ENCODE peak calls at places on chromosomes 6 and 20, in nine cellular contexts. One of them, this sample, is unnamed.

GRCh38 chr6:56772737-56773184 is 130.1 kb upstream of the DST start:
- DNase-seq in iPS DF 6.9: no peak
- DNase-seq in breast epithelium: no peak
- DNase-seq in right cardiac atrium: no peak
- DNase-seq in IMR-90: peak
- DNase-seq in HCT116: no peak
- DNase-seq in fibroblast of villous mesenchyme: peak
- DNase-seq in fibroblast of the aortic adventitia: peak
- DNase-seq in SK-N-SH: no peak
- DNase-seq in this sample: no peak

GRCh38 chr6:25745836-25746235 is 8.7 kb upstream of the SLC17A4 start:
- DNase-seq in fibroblast of the aortic adventitia: no peak
- DNase-seq in fibroblast of villous mesenchyme: peak
- DNase-seq in breast epithelium: no peak
- DNase-seq in HCT116: no peak
- DNase-seq in SK-N-SH: no peak
- DNase-seq in right cardiac atrium: no peak
- DNase-seq in IMR-90: no peak
- DNase-seq in iPS DF 6.9: no peak
- DNase-seq in this sample: no peak

GRCh38 chr6:48177786-48178185 is 66.8 kb upstream of the PTCHD4 start:
- DNase-seq in iPS DF 6.9: no peak
- DNase-seq in breast epithelium: no peak
- DNase-seq in SK-N-SH: no peak
- DNase-seq in IMR-90: no peak
- DNase-seq in fibroblast of villous mesenchyme: no peak
- DNase-seq in HCT116: no peak
- DNase-seq in fibroblast of the aortic adventitia: no peak
- DNase-seq in right cardiac atrium: no peak
- DNase-seq in this sample: no peak

GRCh38 chr6:100446115-100446921 is 18.4 kb downstream of the SIM1 start:
- DNase-seq in iPS DF 6.9: no peak
- DNase-seq in HCT116: no peak
- DNase-seq in IMR-90: no peak
- DNase-seq in right cardiac atrium: no peak
- DNase-seq in fibroblast of the aortic adventitia: no peak
- DNase-seq in fibroblast of villous mesenchyme: no peak
- DNase-seq in SK-N-SH: no peak
- DNase-seq in breast epithelium: no peak
- DNase-seq in this sample: no peak

GRCh38 chr6:105609375-105609991 is 206.6 kb upstream of the PREP start:
- DNase-seq in iPS DF 6.9: no peak
- DNase-seq in breast epithelium: no peak
- DNase-seq in right cardiac atrium: peak
- DNase-seq in HCT116: no peak
- DNase-seq in fibroblast of villous mesenchyme: peak
- DNase-seq in SK-N-SH: no peak
- DNase-seq in IMR-90: peak
- DNase-seq in fibroblast of the aortic adventitia: no peak
- DNase-seq in this sample: no peak

GRCh38 chr6:15343490-15344185 is 97.8 kb downstream of the JARID2 start:
- DNase-seq in IMR-90: no peak
- DNase-seq in HCT116: no peak
- DNase-seq in iPS DF 6.9: no peak
- DNase-seq in right cardiac atrium: no peak
- DNase-seq in fibroblast of the aortic adventitia: no peak
- DNase-seq in fibroblast of villous mesenchyme: peak
- DNase-seq in breast epithelium: no peak
- DNase-seq in SK-N-SH: peak
- DNase-seq in this sample: no peak

GRCh38 chr20:62305149-62305764 is 2.5 kb downstream of the ADRM1 start:
- DNase-seq in iPS DF 6.9: no peak
- DNase-seq in right cardiac atrium: peak
- DNase-seq in fibroblast of villous mesenchyme: no peak
- DNase-seq in SK-N-SH: no peak
- DNase-seq in HCT116: no peak
- DNase-seq in breast epithelium: no peak
- DNase-seq in IMR-90: no peak
- DNase-seq in fibroblast of the aortic adventitia: peak
- DNase-seq in this sample: peak

GRCh38 chr6:112956696-112957525 is 609.8 kb downstream of the RFPL4B start:
- DNase-seq in right cardiac atrium: no peak
- DNase-seq in HCT116: no peak
- DNase-seq in iPS DF 6.9: no peak
- DNase-seq in breast epithelium: no peak
- DNase-seq in fibroblast of villous mesenchyme: peak
- DNase-seq in IMR-90: peak
- DNase-seq in fibroblast of the aortic adventitia: peak
- DNase-seq in SK-N-SH: peak
- DNase-seq in this sample: no peak

GRCh38 chr20:35355372-35355771 is 56.4 kb downstream of the UQCC1 start:
- DNase-seq in HCT116: no peak
- DNase-seq in breast epithelium: no peak
- DNase-seq in fibroblast of the aortic adventitia: peak
- DNase-seq in SK-N-SH: no peak
- DNase-seq in fibroblast of villous mesenchyme: no peak
- DNase-seq in IMR-90: peak
- DNase-seq in iPS DF 6.9: no peak
- DNase-seq in right cardiac atrium: no peak
- DNase-seq in this sample: no peak

GRCh38 chr6:111738631-111739030 is 133.0 kb upstream of the TRAF3IP2 start:
- DNase-seq in fibroblast of villous mesenchyme: no peak
- DNase-seq in IMR-90: no peak
- DNase-seq in HCT116: no peak
- DNase-seq in breast epithelium: no peak
- DNase-seq in iPS DF 6.9: no peak
- DNase-seq in right cardiac atrium: no peak
- DNase-seq in SK-N-SH: no peak
- DNase-seq in fibroblast of the aortic adventitia: no peak
- DNase-seq in this sample: no peak

GRCh38 chr6:41780623-41781301 is at the start of gene PRICKLE4:
- DNase-seq in iPS DF 6.9: no peak
- DNase-seq in breast epithelium: no peak
- DNase-seq in HCT116: no peak
- DNase-seq in fibroblast of villous mesenchyme: peak
- DNase-seq in SK-N-SH: peak
- DNase-seq in IMR-90: no peak
- DNase-seq in fibroblast of the aortic adventitia: peak
- DNase-seq in right cardiac atrium: peak
- DNase-seq in this sample: no peak

GRCh38 chr6:41779336-41779735 is 364 bp downstream of the FRS3 start:
- DNase-seq in fibroblast of the aortic adventitia: no peak
- DNase-seq in right cardiac atrium: peak
- DNase-seq in HCT116: no peak
- DNase-seq in iPS DF 6.9: no peak
- DNase-seq in fibroblast of villous mesenchyme: no peak
- DNase-seq in IMR-90: no peak
- DNase-seq in breast epithelium: no peak
- DNase-seq in SK-N-SH: no peak
- DNase-seq in this sample: no peak

GRCh38 chr6:41779793-41780622 is at the start of gene FRS3:
- DNase-seq in right cardiac atrium: peak
- DNase-seq in HCT116: peak
- DNase-seq in fibroblast of the aortic adventitia: peak
- DNase-seq in iPS DF 6.9: peak
- DNase-seq in IMR-90: peak
- DNase-seq in breast epithelium: peak
- DNase-seq in fibroblast of villous mesenchyme: peak
- DNase-seq in SK-N-SH: peak
- DNase-seq in this sample: peak

GRCh38 chr6:41783106-41783780 is 2.7 kb downstream of the PRICKLE4 start:
- DNase-seq in right cardiac atrium: peak
- DNase-seq in iPS DF 6.9: no peak
- DNase-seq in breast epithelium: no peak
- DNase-seq in HCT116: no peak
- DNase-seq in fibroblast of villous mesenchyme: no peak
- DNase-seq in SK-N-SH: no peak
- DNase-seq in fibroblast of the aortic adventitia: no peak
- DNase-seq in IMR-90: no peak
- DNase-seq in this sample: no peak

GRCh38 chr6:41781302-41781711 is 725 bp downstream of the PRICKLE4 start:
- DNase-seq in fibroblast of the aortic adventitia: no peak
- DNase-seq in IMR-90: no peak
- DNase-seq in HCT116: no peak
- DNase-seq in SK-N-SH: no peak
- DNase-seq in breast epithelium: no peak
- DNase-seq in fibroblast of villous mesenchyme: no peak
- DNase-seq in iPS DF 6.9: no peak
- DNase-seq in right cardiac atrium: peak
- DNase-seq in this sample: no peak
- H3K4me3 ChIP-seq in fibroblast of the aortic adventitia: peak
- H3K4me3 ChIP-seq in IMR-90: peak
- H3K4me3 ChIP-seq in HCT116: peak
- H3K4me3 ChIP-seq in SK-N-SH: peak
- H3K4me3 ChIP-seq in breast epithelium: peak
- H3K4me3 ChIP-seq in fibroblast of villous mesenchyme: peak
- H3K4me3 ChIP-seq in iPS DF 6.9: peak
- H3K4me3 ChIP-seq in right cardiac atrium: peak
- H3K4me3 ChIP-seq in this sample: no peak

GRCh38 chr20:54477134-54477533 is 1.7 kb downstream of the DOK5 start:
- DNase-seq in fibroblast of villous mesenchyme: no peak
- DNase-seq in IMR-90: no peak
- DNase-seq in SK-N-SH: no peak
- DNase-seq in breast epithelium: no peak
- DNase-seq in iPS DF 6.9: no peak
- DNase-seq in HCT116: no peak
- DNase-seq in right cardiac atrium: no peak
- DNase-seq in fibroblast of the aortic adventitia: peak
- DNase-seq in this sample: no peak

GRCh38 chr20:54474046-54474445 is 1.3 kb upstream of the DOK5 start:
- DNase-seq in iPS DF 6.9: no peak
- DNase-seq in fibroblast of villous mesenchyme: no peak
- DNase-seq in breast epithelium: no peak
- DNase-seq in IMR-90: no peak
- DNase-seq in right cardiac atrium: no peak
- DNase-seq in HCT116: no peak
- DNase-seq in fibroblast of the aortic adventitia: no peak
- DNase-seq in SK-N-SH: no peak
- DNase-seq in this sample: no peak

GRCh38 chr20:54474866-54475265 is 527 bp upstream of the DOK5 start:
- DNase-seq in SK-N-SH: no peak
- DNase-seq in iPS DF 6.9: no peak
- DNase-seq in HCT116: no peak
- DNase-seq in fibroblast of the aortic adventitia: no peak
- DNase-seq in fibroblast of villous mesenchyme: no peak
- DNase-seq in breast epithelium: no peak
- DNase-seq in IMR-90: no peak
- DNase-seq in right cardiac atrium: no peak
- DNase-seq in this sample: no peak

GRCh38 chr20:54476336-54476928 is 1.0 kb downstream of the DOK5 start:
- DNase-seq in breast epithelium: no peak
- DNase-seq in IMR-90: no peak
- DNase-seq in fibroblast of the aortic adventitia: peak
- DNase-seq in SK-N-SH: no peak
- DNase-seq in HCT116: no peak
- DNase-seq in fibroblast of villous mesenchyme: no peak
- DNase-seq in iPS DF 6.9: no peak
- DNase-seq in right cardiac atrium: peak
- DNase-seq in this sample: no peak

GRCh38 chr20:54475334-54476287 is at the start of gene DOK5:
- DNase-seq in IMR-90: peak
- DNase-seq in breast epithelium: no peak
- DNase-seq in iPS DF 6.9: no peak
- DNase-seq in right cardiac atrium: peak
- DNase-seq in fibroblast of the aortic adventitia: peak
- DNase-seq in fibroblast of villous mesenchyme: no peak
- DNase-seq in HCT116: no peak
- DNase-seq in SK-N-SH: peak
- DNase-seq in this sample: no peak
- H3K4me3 ChIP-seq in IMR-90: peak
- H3K4me3 ChIP-seq in breast epithelium: peak
- H3K4me3 ChIP-seq in iPS DF 6.9: peak
- H3K4me3 ChIP-seq in right cardiac atrium: peak
- H3K4me3 ChIP-seq in fibroblast of the aortic adventitia: peak
- H3K4me3 ChIP-seq in fibroblast of villous mesenchyme: peak
- H3K4me3 ChIP-seq in HCT116: no peak
- H3K4me3 ChIP-seq in SK-N-SH: peak
- H3K4me3 ChIP-seq in this sample: no peak

GRCh38 chr6:92121228-92121627 is 1298.1 kb downstream of the EPHA7 start:
- DNase-seq in breast epithelium: no peak
- DNase-seq in HCT116: no peak
- DNase-seq in fibroblast of villous mesenchyme: no peak
- DNase-seq in IMR-90: no peak
- DNase-seq in right cardiac atrium: no peak
- DNase-seq in fibroblast of the aortic adventitia: no peak
- DNase-seq in iPS DF 6.9: no peak
- DNase-seq in SK-N-SH: no peak
- DNase-seq in this sample: no peak
- H3K4me3 ChIP-seq in breast epithelium: no peak
- H3K4me3 ChIP-seq in HCT116: no peak
- H3K4me3 ChIP-seq in fibroblast of villous mesenchyme: no peak
- H3K4me3 ChIP-seq in IMR-90: no peak
- H3K4me3 ChIP-seq in right cardiac atrium: no peak
- H3K4me3 ChIP-seq in fibroblast of the aortic adventitia: no peak
- H3K4me3 ChIP-seq in iPS DF 6.9: no peak
- H3K4me3 ChIP-seq in SK-N-SH: no peak
- H3K4me3 ChIP-seq in this sample: no peak

GRCh38 chr6:36336210-36336588 is 489 bp downstream of the BNIP5 start:
- DNase-seq in fibroblast of the aortic adventitia: no peak
- DNase-seq in IMR-90: no peak
- DNase-seq in SK-N-SH: no peak
- DNase-seq in iPS DF 6.9: no peak
- DNase-seq in right cardiac atrium: no peak
- DNase-seq in breast epithelium: no peak
- DNase-seq in fibroblast of villous mesenchyme: no peak
- DNase-seq in HCT116: no peak
- DNase-seq in this sample: no peak

GRCh38 chr6:36335465-36336209 is 1.1 kb downstream of the BNIP5 start:
- DNase-seq in HCT116: no peak
- DNase-seq in iPS DF 6.9: no peak
- DNase-seq in breast epithelium: no peak
- DNase-seq in fibroblast of villous mesenchyme: no peak
- DNase-seq in fibroblast of the aortic adventitia: no peak
- DNase-seq in IMR-90: no peak
- DNase-seq in SK-N-SH: no peak
- DNase-seq in right cardiac atrium: no peak
- DNase-seq in this sample: no peak

GRCh38 chr6:36334832-36335459 is 1.7 kb downstream of the BNIP5 start:
- DNase-seq in SK-N-SH: no peak
- DNase-seq in right cardiac atrium: no peak
- DNase-seq in IMR-90: no peak
- DNase-seq in fibroblast of the aortic adventitia: no peak
- DNase-seq in breast epithelium: no peak
- DNase-seq in iPS DF 6.9: no peak
- DNase-seq in HCT116: no peak
- DNase-seq in fibroblast of villous mesenchyme: no peak
- DNase-seq in this sample: no peak

GRCh38 chr6:36333889-36334288 is 2.8 kb downstream of the BNIP5 start:
- DNase-seq in IMR-90: no peak
- DNase-seq in breast epithelium: no peak
- DNase-seq in SK-N-SH: no peak
- DNase-seq in iPS DF 6.9: no peak
- DNase-seq in right cardiac atrium: no peak
- DNase-seq in HCT116: no peak
- DNase-seq in fibroblast of the aortic adventitia: peak
- DNase-seq in fibroblast of villous mesenchyme: no peak
- DNase-seq in this sample: no peak

DNA sequence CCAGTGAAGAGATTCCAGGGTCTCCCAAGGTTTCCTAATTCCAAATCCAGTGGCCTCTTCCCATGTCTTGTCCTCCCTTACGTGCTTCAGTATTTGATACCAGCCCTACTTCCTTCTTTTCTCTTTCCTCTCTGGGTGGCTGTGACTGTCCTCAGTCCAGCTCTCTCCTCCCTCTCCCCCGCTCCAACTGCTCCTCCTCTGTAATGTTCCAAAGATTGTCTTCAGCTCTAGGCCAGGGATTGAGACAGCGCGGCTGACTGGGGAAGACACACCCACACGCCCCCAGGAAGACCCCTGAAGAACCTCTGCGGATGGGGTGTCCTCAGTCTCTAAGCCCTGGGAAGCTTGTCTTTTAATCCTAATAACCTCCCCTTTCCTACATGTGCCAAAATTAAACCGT is 2.3 kb downstream of the BNIP5 start:
- DNase-seq in IMR-90: no peak
- DNase-seq in SK-N-SH: no peak
- DNase-seq in iPS DF 6.9: no peak
- DNase-seq in right cardiac atrium: no peak
- DNase-seq in HCT116: no peak
- DNase-seq in fibroblast of villous mesenchyme: no peak
- DNase-seq in breast epithelium: no peak
- DNase-seq in fibroblast of the aortic adventitia: no peak
- DNase-seq in this sample: no peak
- H3K4me3 ChIP-seq in IMR-90: no peak
- H3K4me3 ChIP-seq in SK-N-SH: no peak
- H3K4me3 ChIP-seq in iPS DF 6.9: no peak
- H3K4me3 ChIP-seq in right cardiac atrium: no peak
- H3K4me3 ChIP-seq in HCT116: no peak
- H3K4me3 ChIP-seq in fibroblast of villous mesenchyme: no peak
- H3K4me3 ChIP-seq in breast epithelium: no peak
- H3K4me3 ChIP-seq in fibroblast of the aortic adventitia: no peak
- H3K4me3 ChIP-seq in this sample: no peak

This sample was measured in CD8-positive, alpha-beta T cell.